ENCODE peak calls at places on chromosomes 11 and 22, in four cellular contexts. U, A, S and K are unnamed samples.
A peak's percentile ranks its signal among the peaks of the same experiment; 100 is the strongest.

GRCh38 chr11:35323076-35323868 is 96.1 kb downstream of the SLC1A2 start:
- DNase-seq in U (no peak), A (no peak), S (no peak), K (no peak)

GRCh38 chr22:29635734-29636357 is 32.4 kb downstream of the NF2 start:
- DNase-seq in U (no peak), A (no peak), S (no peak), K (no peak)

GRCh38 chr11:1998290-1998689 is 648 bp upstream of the H19 start:
- DNase-seq in U (no peak), A (no peak), S (no peak), K (no peak)

GRCh38 chr11:7605544-7605943 is 67.8 kb downstream of the CYB5R2 start:
- DNase-seq in U (no peak), A (no peak), S (no peak), K (no peak)

GRCh38 chr11:76606102-76606793 is 64.3 kb downstream of the LRRC32 start:
- DNase-seq in U (no peak), A (no peak), S (peak; percentile 79), K (no peak)

GRCh38 chr11:7462706-7463105 is 22.6 kb upstream of the OLFML1 start:
- DNase-seq in U (no peak), A (no peak), S (no peak), K (no peak)

GRCh38 chr11:12195773-12196172 is 85.4 kb downstream of the MICAL2 start:
- DNase-seq in U (no peak), A (no peak), S (no peak), K (no peak)

GRCh38 chr11:132782102-132782501 is 750.2 kb downstream of the OPCML start:
- DNase-seq in U (no peak), A (no peak), S (no peak), K (no peak)

GRCh38 chr11:83970061-83970671 is 684.0 kb upstream of the CCDC90B start:
- DNase-seq in U (no peak), A (no peak), S (no peak), K (no peak)

GRCh38 chr11:105046898-105047579 is 1.9 kb upstream of the CARD16 start:
- DNase-seq in U (no peak), A (no peak), S (no peak), K (no peak)

GRCh38 chr11:86162257-86162656 is 82.3 kb upstream of the EED start:
- DNase-seq in U (no peak), A (no peak), S (peak; percentile 66), K (no peak)

GRCh38 chr11:3834349-3835099 is 6.2 kb downstream of the RHOG start:
- DNase-seq in U (no peak), A (no peak), S (no peak), K (peak; percentile 91)

GRCh38 chr11:12187399-12187798 is 77.0 kb downstream of the MICAL2 start:
- DNase-seq in U (no peak), A (no peak), S (no peak), K (no peak)

GRCh38 chr11:99020324-99021225 is at the start of gene CNTN5:
- DNase-seq in U (peak; percentile 49), A (peak; percentile 52), S (peak; percentile 79), K (no peak)

GRCh38 chr11:10322830-10323792 is 18.2 kb downstream of the ADM start:
- DNase-seq in U (no peak), A (no peak), S (no peak), K (no peak)

GRCh38 chr11:129252621-129253020 is 60.5 kb upstream of the ARHGAP32 start:
- DNase-seq in U (no peak), A (no peak), S (no peak), K (no peak)

GRCh38 chr22:22215659-22216449 is 28.7 kb upstream of the VPREB1 start:
- DNase-seq in U (no peak), A (no peak), S (no peak), K (no peak)

GRCh38 chr11:67584205-67584880 is 731 bp downstream of the GSTP1 start:
- DNase-seq in U (peak; percentile 48), A (peak; percentile 33), S (peak; percentile 93), K (peak; percentile 91)

GRCh38 chr11:126307706-126308105 is 3.8 kb downstream of the DCPS start:
- DNase-seq in U (no peak), A (peak; percentile 59), S (no peak), K (no peak)

GRCh38 chr22:36027579-36027959 is 1.1 kb downstream of the RBFOX2 start:
- DNase-seq in U (no peak), A (no peak), S (no peak), K (no peak)

GRCh38 chr11:118605116-118605867 is 2.1 kb upstream of the PHLDB1 start:
- DNase-seq in U (no peak), A (no peak), S (peak; percentile 93), K (peak; percentile 50)

GRCh38 chr11:6298605-6299004 is 21.7 kb downstream of the CAVIN3 start:
- DNase-seq in U (peak; percentile 33), A (no peak), S (no peak), K (no peak)

GRCh38 chr11:96049426-96049825 is 125.5 kb upstream of the MTMR2 start:
- DNase-seq in U (no peak), A (no peak), S (no peak), K (no peak)

GRCh38 chr11:96050435-96051182 is 126.7 kb upstream of the MTMR2 start:
- DNase-seq in U (no peak), A (no peak), S (no peak), K (no peak)

GRCh38 chr11:96044747-96045146 is 120.8 kb upstream of the MTMR2 start:
- DNase-seq in U (no peak), A (no peak), S (no peak), K (no peak)

GRCh38 chr11:96044311-96044710 is 120.4 kb upstream of the MTMR2 start:
- DNase-seq in U (no peak), A (no peak), S (no peak), K (no peak)

GRCh38 chr11:96045622-96046456 is 121.9 kb upstream of the MTMR2 start:
- DNase-seq in U (peak; percentile 11), A (no peak), S (peak; percentile 72), K (no peak)
- TF ChIP-seq CTCF in U (peak; percentile 28), A (peak; percentile 44), S (peak; percentile 62), K (no peak)

DNA sequence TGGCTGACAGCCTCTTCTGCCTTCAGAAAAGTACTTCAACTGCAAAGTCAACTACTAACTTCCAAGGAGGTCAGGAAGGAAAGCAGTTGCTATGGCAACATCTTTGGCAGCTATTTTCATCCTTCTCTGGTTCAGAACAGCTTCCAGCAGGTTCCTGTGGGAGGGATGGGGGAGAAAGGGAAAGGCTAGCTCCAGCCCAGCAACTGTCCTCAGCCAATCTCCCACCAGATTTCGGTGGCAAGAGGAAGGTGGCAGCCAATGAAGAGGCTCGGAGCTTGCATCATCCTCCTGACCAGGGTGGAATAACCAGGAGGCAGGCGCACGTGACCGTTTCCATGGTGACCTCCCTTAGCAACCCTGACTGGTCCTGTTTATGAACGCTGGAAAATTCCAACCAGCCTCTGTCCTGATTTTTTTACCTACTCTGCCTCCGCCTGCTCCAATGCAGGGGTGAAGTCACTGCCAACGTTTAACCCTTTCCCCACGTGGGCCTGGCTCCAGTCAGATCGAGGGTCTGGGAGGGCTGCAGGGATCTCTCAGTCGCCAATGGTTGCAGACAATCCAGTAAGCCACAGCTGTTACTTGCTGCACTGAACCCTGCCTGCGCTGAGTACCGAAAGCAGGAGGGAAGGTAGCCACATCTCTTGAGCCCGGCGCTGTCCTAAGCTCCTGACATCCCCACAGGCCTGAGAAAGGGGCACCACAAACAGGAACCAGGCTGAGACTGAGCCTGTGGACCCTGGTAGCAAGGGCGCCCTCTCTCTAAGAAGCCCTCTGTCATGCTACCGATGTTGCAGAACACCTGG is 11.2 kb upstream of the MALAT1 start:
- DNase-seq in U (peak; percentile 75), A (peak; percentile 90), S (peak; percentile 100), K (peak; percentile 93)
- TF ChIP-seq CTCF in U (no peak), A (no peak), S (no peak), K (no peak)

GRCh38 chr11:9260182-9261146 is 4.7 kb downstream of the DENND5A start:
- DNase-seq in U (no peak), A (no peak), S (no peak), K (peak; percentile 72)
- TF ChIP-seq CTCF in U (no peak), A (no peak), S (no peak), K (no peak)

GRCh38 chr11:65013692-65014145 is 241 bp upstream of the ARL2 start:
- DNase-seq in U (no peak), A (peak; percentile 92), S (peak; percentile 97), K (peak; percentile 96)
- TF ChIP-seq CTCF in U (no peak), A (no peak), S (peak; percentile 65), K (no peak)

DNA sequence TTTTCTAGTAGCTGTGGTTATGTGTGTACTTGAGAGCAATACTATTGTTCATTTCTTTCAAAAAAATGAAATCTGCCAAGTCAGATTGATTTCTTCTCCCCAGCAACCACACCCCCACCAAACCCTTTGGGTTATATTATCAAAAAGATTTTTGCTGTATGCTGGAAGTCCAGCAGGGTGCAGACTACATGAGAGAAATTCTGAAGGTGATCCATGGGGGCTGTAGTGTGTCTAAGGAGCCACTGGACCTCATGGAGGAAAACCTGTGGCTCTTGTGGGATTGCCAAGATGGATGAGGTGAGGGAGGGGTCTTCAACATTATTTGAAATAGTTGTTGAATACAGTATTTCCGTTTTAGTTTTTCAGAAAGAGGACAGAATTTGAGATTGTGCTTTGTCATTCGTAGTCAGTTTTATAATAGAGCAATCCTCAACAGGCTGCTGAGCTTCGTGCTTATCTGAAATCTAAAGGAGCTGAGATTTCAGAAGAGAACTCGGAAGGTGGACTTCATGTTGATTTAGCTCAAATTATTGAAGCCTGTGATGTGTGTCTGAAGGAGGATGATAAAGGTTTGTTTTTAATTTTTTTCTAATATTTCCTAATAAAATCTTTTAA is 3.1 kb downstream of the EIF3M start:
- DNase-seq in U (no peak), A (no peak), S (no peak), K (no peak)
- TF ChIP-seq CTCF in U (peak; percentile 16), A (peak; percentile 41), S (no peak), K (peak; percentile 5)

DNA sequence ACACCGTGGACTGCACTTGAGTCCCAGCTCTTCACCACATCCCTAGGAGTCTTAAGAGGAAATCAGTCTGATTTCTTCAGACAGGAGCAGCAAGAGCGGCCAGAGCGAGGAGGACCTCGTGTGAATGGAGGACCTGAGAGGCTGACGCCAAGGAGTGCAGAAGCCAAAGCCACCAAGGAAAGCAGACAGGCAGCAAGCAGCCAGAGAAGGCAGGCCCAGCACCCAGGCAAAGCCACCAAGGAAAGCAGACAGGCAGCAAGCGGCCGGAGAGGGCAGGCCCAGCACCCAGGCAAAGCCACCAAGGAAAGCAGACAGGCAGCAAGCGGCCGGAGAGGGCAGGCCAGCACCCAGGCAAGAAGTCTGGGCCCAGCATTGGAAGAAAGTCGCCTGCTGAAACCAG is 11.8 kb downstream of the CYB561A3 start:
- DNase-seq in U (no peak), A (no peak), S (no peak), K (peak; percentile 46)
- TF ChIP-seq CTCF in U (no peak), A (no peak), S (no peak), K (no peak)

GRCh38 chr11:81237139-81237538 is 1496.5 kb downstream of the FAM181B start:
- DNase-seq in U (no peak), A (peak; percentile 16), S (no peak), K (no peak)
- TF ChIP-seq CTCF in U (peak; percentile 80), A (peak; percentile 85), S (peak; percentile 48), K (peak; percentile 23)

DNA sequence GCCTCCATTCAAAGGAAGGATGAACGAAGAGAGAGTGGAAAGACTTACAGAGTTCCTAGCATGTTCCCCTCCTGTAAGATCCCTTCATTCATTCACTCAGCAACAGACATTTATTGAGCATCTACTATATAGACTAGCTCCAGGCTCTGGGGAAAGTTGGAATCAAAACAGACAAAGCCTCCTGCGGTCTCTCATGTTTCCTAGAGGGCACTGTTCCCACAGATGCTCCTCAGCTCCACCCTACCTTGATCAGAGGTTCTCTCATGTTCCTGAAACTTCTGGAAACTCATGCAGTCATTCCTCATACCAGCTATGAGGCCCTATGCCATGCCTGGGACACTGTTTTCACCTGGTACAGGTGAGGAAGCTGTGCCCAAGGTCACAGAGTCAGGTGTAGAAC is 11.1 kb downstream of the ALX4 start:
- DNase-seq in U (no peak), A (no peak), S (no peak), K (no peak)
- TF ChIP-seq CTCF in U (no peak), A (no peak), S (no peak), K (no peak)

GRCh38 chr22:34975721-34976120 is 90.2 kb upstream of the ISX start:
- DNase-seq in U (no peak), A (no peak), S (no peak), K (no peak)
- TF ChIP-seq CTCF in U (peak; percentile 28), A (peak; percentile 27), S (no peak), K (no peak)